ENCODE peak calls at places on chromosomes 3 and 15, in six cellular contexts. T is psoas muscle; Y is spleen; H is A673; A is CD4-positive, alpha-beta memory T cell; M is MM.1S. F is an unnamed sample.

GRCh38 chr3:155870945-155871745 is 695 bp downstream of the GMPS start:
- DNase-seq in T (peak; percentile 50), Y (peak; percentile 92), H (peak; percentile 37), A (peak; percentile 16), M (peak; percentile 59), F (peak; percentile 77)

GRCh38 chr3:36864180-36865053 is 80.4 kb downstream of the TRANK1 start:
- DNase-seq in Y (no peak), H (no peak), T (no peak), A (no peak), M (no peak), F (no peak)

GRCh38 chr15:31483924-31484368 is 157.3 kb downstream of the KLF13 start:
- DNase-seq in M (no peak), Y (peak; percentile 80), H (no peak), T (no peak), A (peak; percentile 64), F (no peak)

GRCh38 chr3:87082806-87083440 is 92.0 kb upstream of the VGLL3 start:
- DNase-seq in T (no peak), M (peak; percentile 61), A (no peak), Y (no peak), H (peak; percentile 75), F (no peak)

GRCh38 chr15:99482993-99483392 is 82.8 kb upstream of the MEF2A start:
- DNase-seq in Y (no peak), T (no peak), M (no peak), A (no peak), H (no peak), F (no peak)

GRCh38 chr3:189787191-189787590 is 156.0 kb downstream of the TP63 start:
- DNase-seq in A (no peak), T (no peak), H (no peak), Y (no peak), M (no peak), F (no peak)

GRCh38 chr3:116971531-116971930 is 262.0 kb downstream of the TUSC7 start:
- DNase-seq in T (no peak), A (no peak), M (no peak), Y (no peak), H (no peak), F (no peak)

GRCh38 chr3:71104090-71104489 is 479.4 kb downstream of the FOXP1 start:
- DNase-seq in Y (no peak), H (no peak), M (no peak), T (no peak), A (no peak), F (peak; percentile 59)

GRCh38 chr3:114362815-114363214 is 69.0 kb downstream of the TIGIT start:
- DNase-seq in T (no peak), A (no peak), M (peak; percentile 46), Y (no peak), H (peak; percentile 69), F (no peak)

GRCh38 chr3:44090036-44090435 is 151.7 kb upstream of the TOPAZ1 start:
- DNase-seq in M (no peak), H (no peak), Y (no peak), T (no peak), A (no peak), F (no peak)

GRCh38 chr3:40073310-40074007 is 236.0 kb upstream of the EIF1B start:
- DNase-seq in T (no peak), M (no peak), Y (no peak), A (no peak), H (no peak), F (no peak)

GRCh38 chr3:21936207-21936606 is 185.2 kb upstream of the ZNF385D start:
- DNase-seq in A (no peak), Y (no peak), T (no peak), H (no peak), M (no peak), F (no peak)

GRCh38 chr3:9701006-9701405 is 2.6 kb upstream of the CPNE9 start:
- DNase-seq in A (no peak), T (no peak), M (no peak), Y (peak; percentile 23), H (no peak), F (no peak)

GRCh38 chr3:111649180-111649579 is 54.0 kb upstream of the ZBED2 start:
- DNase-seq in H (no peak), Y (no peak), M (no peak), A (no peak), T (no peak), F (no peak)

GRCh38 chr3:50657407-50657806 is 17.3 kb upstream of the DOCK3 start:
- DNase-seq in Y (peak; percentile 22), H (no peak), M (no peak), T (no peak), A (no peak), F (no peak)

GRCh38 chr3:32154180-32154579 is 47.8 kb downstream of the GPD1L start:
- DNase-seq in T (no peak), A (no peak), M (no peak), Y (no peak), H (no peak), F (no peak)

GRCh38 chr15:34613997-34614396 is 30.5 kb upstream of the GOLGA8B start:
- DNase-seq in M (no peak), A (no peak), T (no peak), Y (no peak), H (peak; percentile 10), F (no peak)

GRCh38 chr3:56831572-56831971 is 29.8 kb upstream of the ARHGEF3 start:
- DNase-seq in Y (no peak), T (no peak), H (no peak), A (no peak), M (no peak), F (no peak)

GRCh38 chr3:148763921-148764320 is 63.7 kb upstream of the CPB1 start:
- DNase-seq in T (no peak), H (no peak), M (no peak), Y (no peak), A (no peak), F (no peak)

GRCh38 chr15:28085489-28086174 is 13.5 kb downstream of the OCA2 start:
- DNase-seq in M (no peak), Y (no peak), H (no peak), T (no peak), A (no peak), F (no peak)

GRCh38 chr15:84910928-84911623 is 26.6 kb downstream of the SLC28A1 start:
- DNase-seq in M (no peak), T (peak; percentile 37), Y (no peak), A (no peak), H (no peak), F (no peak)

DNA sequence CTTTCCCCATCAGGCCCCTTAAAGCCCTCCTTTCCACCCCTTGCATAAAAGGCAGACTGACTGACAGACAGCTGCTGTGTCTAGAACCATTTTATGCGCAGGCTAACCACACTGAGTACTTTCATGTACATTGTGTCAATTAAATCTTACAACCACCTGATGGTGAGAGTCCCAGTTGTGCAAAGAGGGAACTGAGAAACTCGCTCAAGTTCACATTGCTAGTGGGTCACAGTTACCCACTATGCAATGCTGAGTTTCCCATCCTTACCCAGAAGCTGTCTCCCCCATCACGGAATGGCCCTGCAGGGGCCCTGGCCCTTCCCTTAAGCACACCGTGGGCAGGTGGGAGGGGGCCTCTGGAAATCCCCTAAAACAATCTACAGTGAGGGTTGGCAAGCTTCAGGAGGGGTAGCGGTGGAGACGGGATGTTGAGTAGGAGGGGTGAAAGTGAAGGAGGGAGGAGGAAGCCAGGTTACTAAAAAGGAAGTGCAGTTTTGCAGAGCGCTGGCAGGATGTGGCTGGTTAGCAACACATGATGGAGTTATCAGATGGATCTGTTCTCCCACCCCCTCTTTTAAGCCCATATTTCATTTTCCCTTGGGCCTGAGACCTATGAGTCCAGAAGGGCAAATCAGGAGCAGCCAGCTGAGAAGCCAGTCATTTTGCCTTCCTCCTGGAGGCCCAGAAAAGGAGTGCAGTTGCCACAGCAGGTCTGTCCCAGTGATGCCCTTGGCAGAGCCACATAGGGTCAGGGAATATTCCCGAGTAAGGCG is 30.0 kb downstream of the STARD5 start:
- DNase-seq in Y (peak; percentile 89), M (peak; percentile 84), T (no peak), A (peak; percentile 90), H (no peak), F (no peak)
- H3K4me3 ChIP-seq in Y (peak overlapping the region; percentile 82), M (peak overlapping the region; percentile 51), T (no peak overlapping the region), A (peak overlapping the region; percentile 54), H (no peak overlapping the region), F (no peak overlapping the region)

GRCh38 chr15:21267686-21268395 is 172.5 kb downstream of the POTEB3 start:
- DNase-seq in M (peak; percentile 5), H (peak; percentile 68), T (no peak), Y (no peak), A (no peak), F (no peak)
- H3K9me3 ChIP-seq in M (no peaks in the 10 kb centered on the region), H (peaks cover 32% of the 10 kb centered on the region), T (no peaks in the 10 kb centered on the region), Y (no peaks in the 10 kb centered on the region), A (no peaks in the 10 kb centered on the region), F (no peaks in the 10 kb centered on the region)

DNA sequence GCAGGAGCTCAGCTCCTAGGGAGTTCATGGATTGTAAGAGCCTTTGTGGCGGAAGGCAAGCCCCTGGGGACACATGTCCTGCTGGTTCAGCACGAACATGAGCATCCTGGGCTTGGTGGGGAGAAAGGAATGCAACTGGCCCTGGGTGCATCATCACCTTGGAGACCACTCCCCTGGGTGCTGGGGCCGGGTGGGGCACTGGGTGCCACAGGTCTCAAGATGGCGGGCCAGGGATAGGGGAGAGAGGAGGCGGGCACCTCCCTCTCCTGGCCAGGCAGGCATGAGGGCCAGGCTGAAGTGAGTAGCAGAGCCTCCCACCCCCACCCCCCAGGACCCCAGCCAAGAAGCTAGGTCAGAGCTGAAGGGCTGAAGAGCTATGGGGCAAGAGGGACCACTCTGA is 768 bp downstream of the PCBP4 start:
- DNase-seq in T (no peak), M (no peak), H (no peak), A (no peak), Y (no peak), F (no peak)
- H3K27me3 ChIP-seq in T (no peaks in the 10 kb centered on the region), M (no peaks in the 10 kb centered on the region), H (no peaks in the 10 kb centered on the region), A (no peaks in the 10 kb centered on the region), Y (no peaks in the 10 kb centered on the region), F (no peaks in the 10 kb centered on the region)

DNA sequence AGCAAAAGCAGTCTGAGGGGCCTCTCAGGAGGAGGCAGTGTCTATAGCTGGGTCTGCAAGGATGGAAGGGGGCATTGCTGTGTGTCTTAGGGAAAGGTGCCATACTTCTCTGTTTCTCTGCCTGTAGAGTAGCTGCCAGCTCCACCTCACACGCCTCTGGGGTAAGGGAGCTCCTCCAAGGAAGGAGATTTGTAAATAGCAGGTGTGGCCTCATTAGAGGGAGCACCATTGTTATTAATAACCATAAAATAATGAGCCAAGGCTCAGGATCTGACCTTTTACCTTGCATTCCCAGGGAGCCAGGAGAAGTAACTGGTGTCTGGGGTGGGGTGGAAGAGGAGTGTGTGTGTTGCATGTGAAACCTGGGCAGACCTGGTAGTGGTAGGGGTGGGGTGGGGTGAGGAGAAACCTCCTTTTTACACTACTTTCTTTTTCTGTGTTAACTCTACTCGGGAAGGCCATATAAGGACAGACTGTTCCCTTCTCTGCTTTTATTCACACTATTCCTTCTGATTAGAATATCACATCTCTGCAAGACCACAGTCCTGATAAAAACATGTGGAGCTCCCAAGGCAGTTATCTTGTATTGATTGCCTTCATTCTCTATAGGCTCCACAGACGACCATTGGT is 2.2 kb upstream of the C15orf39 start:
- DNase-seq in Y (no peak), A (no peak), M (peak; percentile 34), H (no peak), T (no peak), F (no peak)
- H3K4me3 ChIP-seq in Y (no peak overlapping the region), A (no peak overlapping the region), M (peak overlapping the region; percentile 22), H (no peak overlapping the region), T (no peak overlapping the region), F (no peak overlapping the region)